ENCODE peak calls at places on chromosome 21, in seven cellular contexts. U is breast epithelium; G is ovary; S is CD8-positive, alpha-beta T cell; L is fibroblast of villous mesenchyme; F is uterus; V is cardiac fibroblast. B is an unnamed sample.
A peak's percentile ranks its signal among the peaks of the same experiment; 100 is the strongest.

GRCh38 chr21:44749759-44750674 is 38.6 kb upstream of the TSPEAR start:
- DNase-seq in V (no peak), G (no peak), L (no peak), U (no peak), S (no peak), F (no peak), B (no peak)

GRCh38 chr21:35585878-35586277 is 474.4 kb downstream of the SETD4 start:
- DNase-seq in V (no peak), S (no peak), L (no peak), F (no peak), G (no peak), U (no peak), B (no peak)

GRCh38 chr21:45470087-45470515 is 65.1 kb downstream of the COL18A1 start:
- DNase-seq in V (no peak), S (no peak), U (no peak), L (peak; percentile 96), F (no peak), G (no peak), B (peak; percentile 21)

GRCh38 chr21:38787461-38788274 is 18.1 kb upstream of the ETS2 start:
- DNase-seq in F (no peak), G (no peak), S (no peak), V (peak; percentile 29), U (peak; percentile 68), L (peak; percentile 78), B (peak; percentile 75)

GRCh38 chr21:45630876-45631275 is 12.6 kb upstream of the PCBP3 start:
- DNase-seq in V (no peak), L (no peak), S (no peak), G (no peak), F (no peak), U (no peak), B (no peak)

GRCh38 chr21:43927591-43928229 is 62.7 kb downstream of the AGPAT3 start:
- DNase-seq in S (no peak), G (no peak), U (no peak), V (no peak), L (no peak), F (no peak), B (no peak)

GRCh38 chr21:24456358-24456757 is 1150.9 kb downstream of the MRPL39 start:
- DNase-seq in V (no peak), U (no peak), L (no peak), S (no peak), G (no peak), F (no peak), B (no peak)

GRCh38 chr21:34745557-34746255 is 76.9 kb downstream of the CLIC6 start:
- DNase-seq in L (peak; percentile 85), G (peak; percentile 65), F (peak; percentile 50), U (peak; percentile 74), V (peak; percentile 91), S (peak; percentile 44), B (peak; percentile 91)

GRCh38 chr21:28427356-28428022 is 565.2 kb downstream of the LTN1 start:
- DNase-seq in F (no peak), G (no peak), U (no peak), S (no peak), V (peak; percentile 55), L (peak; percentile 65), B (peak; percentile 65)

GRCh38 chr21:35424122-35424521 is 375.0 kb upstream of the RUNX1 start:
- DNase-seq in V (peak; percentile 32), S (no peak), G (no peak), F (no peak), L (no peak), U (no peak), B (no peak)

GRCh38 chr21:45404726-45405270 is at the start of gene COL18A1:
- DNase-seq in G (peak; percentile 85), L (peak; percentile 58), V (peak; percentile 71), U (no peak), S (peak; percentile 14), F (peak; percentile 73), B (peak; percentile 15)

GRCh38 chr21:24840287-24840686 is 767.0 kb downstream of the MRPL39 start:
- DNase-seq in V (no peak), F (no peak), L (no peak), S (no peak), U (no peak), G (no peak), B (no peak)

GRCh38 chr21:34606621-34607020 is 8.3 kb downstream of the RCAN1 start:
- DNase-seq in G (no peak), F (no peak), L (no peak), S (no peak), U (no peak), V (no peak), B (no peak)

GRCh38 chr21:34801519-34802132 is 132.8 kb downstream of the CLIC6 start:
- DNase-seq in S (peak; percentile 25), F (no peak), L (peak; percentile 59), V (peak; percentile 37), G (no peak), U (no peak), B (no peak)

GRCh38 chr21:26098758-26099157 is 71.8 kb downstream of the APP start:
- DNase-seq in V (no peak), F (no peak), G (no peak), L (no peak), U (no peak), S (no peak), B (peak; percentile 32)

GRCh38 chr21:33318087-33318486 is 6.7 kb upstream of the IFNAR1 start:
- DNase-seq in V (no peak), F (no peak), U (no peak), G (no peak), S (no peak), L (no peak), B (no peak)

GRCh38 chr21:43289966-43290365 is 121.2 kb downstream of the CRYAA start:
- DNase-seq in S (no peak), U (no peak), V (no peak), L (no peak), G (no peak), F (no peak), B (no peak)

GRCh38 chr21:34939673-34940321 is 109.3 kb downstream of the RUNX1 start:
- DNase-seq in V (no peak), F (no peak), S (no peak), L (peak; percentile 18), G (no peak), U (no peak), B (no peak)

GRCh38 chr21:26115899-26116298 is 54.7 kb downstream of the APP start:
- DNase-seq in U (no peak), V (peak; percentile 80), S (no peak), F (no peak), G (no peak), L (peak; percentile 86), B (peak; percentile 60)

GRCh38 chr21:45916011-45916840 is 65.3 kb upstream of the COL6A1 start:
- DNase-seq in U (no peak), G (no peak), F (no peak), L (no peak), S (no peak), V (no peak), B (no peak)

GRCh38 chr21:29506214-29506613 is 207.5 kb downstream of the BACH1 start:
- DNase-seq in S (no peak), G (no peak), U (no peak), V (no peak), F (no peak), L (no peak), B (no peak)

GRCh38 chr21:29504751-29505321 is 206.1 kb downstream of the BACH1 start:
- DNase-seq in L (no peak), S (no peak), F (no peak), U (no peak), G (no peak), V (peak; percentile 38), B (peak; percentile 50)

GRCh38 chr21:29506947-29507346 is 208.2 kb downstream of the BACH1 start:
- DNase-seq in G (no peak), F (no peak), L (no peak), S (no peak), U (no peak), V (no peak), B (peak; percentile 17)

GRCh38 chr21:29511076-29511475 is 212.4 kb downstream of the BACH1 start:
- DNase-seq in U (no peak), V (no peak), G (no peak), F (no peak), S (no peak), L (no peak), B (no peak)

GRCh38 chr21:29508311-29508710 is 209.6 kb downstream of the BACH1 start:
- DNase-seq in S (no peak), U (no peak), F (no peak), V (no peak), G (no peak), L (no peak), B (no peak)
- H3K4me3 ChIP-seq in S (no peak overlapping the region), U (no peak overlapping the region), F (no peak overlapping the region), V (no peak overlapping the region), G (no peak overlapping the region), L (no peak overlapping the region), B (no peak overlapping the region)

GRCh38 chr21:31476551-31477120 is 132.6 kb upstream of the TIAM1 start:
- DNase-seq in S (no peak), F (no peak), V (peak; percentile 29), G (no peak), U (no peak), L (no peak), B (peak; percentile 8)
- TF ChIP-seq CTCF in S (no peak), F (no peak), V (no peak), G (no peak), U (no peak), L (no peak), B (peak; percentile 2)

DNA sequence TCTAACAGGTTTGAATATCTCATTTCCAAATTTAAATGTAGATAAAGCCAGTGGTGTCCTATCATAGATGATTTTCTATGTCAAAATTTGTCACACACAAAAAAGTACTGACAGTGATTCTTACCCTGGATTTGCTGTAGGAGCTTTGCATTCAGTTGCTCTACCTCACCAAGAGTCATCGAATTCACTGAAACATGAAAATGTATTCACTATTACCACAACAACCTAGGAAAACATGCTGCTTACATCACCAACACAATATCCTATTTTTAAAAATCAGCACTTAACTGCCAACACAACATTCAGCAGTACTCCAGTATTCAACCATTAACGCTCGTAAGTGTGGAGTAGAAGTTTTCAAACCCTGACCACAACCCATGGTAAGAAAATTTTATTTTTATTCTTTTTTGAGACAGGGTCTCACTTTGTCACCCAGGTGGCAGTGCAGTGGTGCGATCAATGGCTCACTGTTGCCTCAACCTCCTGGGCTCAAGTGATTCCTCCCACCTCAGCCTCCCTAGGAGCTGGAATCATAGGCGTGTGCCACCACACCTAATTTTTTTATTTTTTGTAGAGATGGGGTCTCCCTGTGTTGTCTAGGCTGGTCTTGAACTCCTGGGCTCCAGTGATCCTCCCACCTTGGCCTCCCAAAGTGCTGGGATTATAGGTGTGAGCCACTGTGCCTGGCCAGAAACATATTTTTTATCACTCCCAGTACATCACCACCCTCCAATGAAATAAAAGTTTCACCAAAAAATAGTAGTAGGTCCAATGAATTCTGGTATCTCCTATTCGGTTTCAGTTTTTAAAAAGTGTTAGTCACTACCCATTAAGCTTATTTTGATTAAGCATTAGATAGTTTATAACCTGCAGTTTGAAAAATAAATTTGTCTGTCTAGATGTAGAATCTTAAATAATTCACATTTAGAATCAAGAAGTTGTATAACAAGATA is 23.8 kb downstream of the C21orf91 start:
- DNase-seq in F (no peak), V (no peak), G (no peak), U (no peak), S (no peak), L (no peak), B (no peak)
- H3K4me3 ChIP-seq in F (no peak overlapping the region), V (no peak overlapping the region), G (no peak overlapping the region), U (no peak overlapping the region), S (no peak overlapping the region), L (no peak overlapping the region), B (no peak overlapping the region)

DNA sequence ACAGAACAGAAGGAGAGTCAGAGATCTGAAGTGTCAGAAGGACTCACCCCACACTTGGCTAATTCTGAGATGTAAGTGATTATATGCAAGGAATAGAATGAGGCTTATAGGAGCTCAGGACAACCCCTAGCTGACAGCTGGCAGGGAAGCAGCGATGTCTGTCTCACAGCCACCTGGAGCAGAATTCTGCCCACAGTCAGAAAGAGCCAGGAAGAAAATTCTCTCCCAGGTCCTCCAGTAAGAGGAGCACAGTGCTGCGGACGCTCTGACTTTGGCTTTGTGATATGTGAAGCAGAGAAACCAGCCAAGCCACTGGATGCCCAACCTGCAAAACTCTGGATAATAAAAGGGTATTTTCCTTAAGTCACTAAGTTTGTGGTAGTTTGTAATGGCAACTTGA is 388.4 kb downstream of the PCP4 start:
- DNase-seq in V (no peak), F (no peak), L (no peak), S (no peak), G (no peak), U (no peak), B (no peak)
- TF ChIP-seq CTCF in V (no peak), F (no peak), L (no peak), S (no peak), G (no peak), U (no peak), B (no peak)